ENCODE peak calls at places on chromosomes 5 and 9, in ten cellular contexts. One of them, this sample, is unnamed.

GRCh38 chr5:78361226-78361993 is 993 bp downstream of the SCAMP1 start:
- DNase-seq in HepG2: peak; percentile 51
- DNase-seq in right lobe of liver: peak; percentile 24
- DNase-seq in body of pancreas: peak; percentile 75
- DNase-seq in IMR-90: peak; percentile 78
- DNase-seq in uterus: peak; percentile 53
- DNase-seq in testis: peak; percentile 59
- DNase-seq in adrenal gland: peak; percentile 63
- DNase-seq in transverse colon: peak; percentile 53
- DNase-seq in A549: peak; percentile 68
- DNase-seq in this sample: peak; percentile 84

GRCh38 chr5:170143091-170143490 is 37.4 kb downstream of the FOXI1 start:
- DNase-seq in IMR-90: no peak
- DNase-seq in transverse colon: no peak
- DNase-seq in A549: no peak
- DNase-seq in adrenal gland: peak; percentile 20
- DNase-seq in uterus: no peak
- DNase-seq in testis: no peak
- DNase-seq in body of pancreas: no peak
- DNase-seq in right lobe of liver: no peak
- DNase-seq in HepG2: no peak
- DNase-seq in this sample: no peak

GRCh38 chr5:142685418-142686209 is at the start of gene FGF1:
- DNase-seq in adrenal gland: no peak
- DNase-seq in right lobe of liver: no peak
- DNase-seq in HepG2: no peak
- DNase-seq in transverse colon: no peak
- DNase-seq in A549: no peak
- DNase-seq in body of pancreas: no peak
- DNase-seq in testis: no peak
- DNase-seq in IMR-90: no peak
- DNase-seq in uterus: no peak
- DNase-seq in this sample: no peak

GRCh38 chr9:15220658-15221310 is 86.2 kb downstream of the TTC39B start:
- DNase-seq in adrenal gland: no peak
- DNase-seq in IMR-90: peak; percentile 46
- DNase-seq in HepG2: no peak
- DNase-seq in A549: no peak
- DNase-seq in testis: no peak
- DNase-seq in body of pancreas: no peak
- DNase-seq in transverse colon: no peak
- DNase-seq in uterus: no peak
- DNase-seq in right lobe of liver: no peak
- DNase-seq in this sample: no peak

GRCh38 chr9:133656211-133657119 is 20.3 kb downstream of the DBH start:
- DNase-seq in HepG2: no peak
- DNase-seq in right lobe of liver: no peak
- DNase-seq in IMR-90: no peak
- DNase-seq in A549: no peak
- DNase-seq in body of pancreas: no peak
- DNase-seq in testis: no peak
- DNase-seq in uterus: no peak
- DNase-seq in transverse colon: no peak
- DNase-seq in adrenal gland: no peak
- DNase-seq in this sample: no peak

GRCh38 chr5:36552626-36553393 is 53.6 kb upstream of the SLC1A3 start:
- DNase-seq in testis: no peak
- DNase-seq in HepG2: no peak
- DNase-seq in IMR-90: no peak
- DNase-seq in right lobe of liver: no peak
- DNase-seq in A549: peak; percentile 7
- DNase-seq in body of pancreas: no peak
- DNase-seq in transverse colon: no peak
- DNase-seq in uterus: no peak
- DNase-seq in adrenal gland: no peak
- DNase-seq in this sample: no peak

GRCh38 chr5:6732634-6733410 is 19.6 kb downstream of the TENT4A start:
- DNase-seq in HepG2: no peak
- DNase-seq in uterus: no peak
- DNase-seq in IMR-90: peak; percentile 79
- DNase-seq in body of pancreas: peak; percentile 30
- DNase-seq in adrenal gland: peak; percentile 34
- DNase-seq in right lobe of liver: no peak
- DNase-seq in A549: no peak
- DNase-seq in transverse colon: no peak
- DNase-seq in testis: peak; percentile 59
- DNase-seq in this sample: no peak

GRCh38 chr5:5804834-5805233 is 382.4 kb downstream of the ICE1 start:
- DNase-seq in transverse colon: no peak
- DNase-seq in A549: no peak
- DNase-seq in uterus: no peak
- DNase-seq in body of pancreas: no peak
- DNase-seq in right lobe of liver: no peak
- DNase-seq in testis: no peak
- DNase-seq in adrenal gland: no peak
- DNase-seq in IMR-90: no peak
- DNase-seq in HepG2: no peak
- DNase-seq in this sample: no peak

GRCh38 chr9:35771079-35771441 is 17.0 kb upstream of the MSMP start:
- DNase-seq in uterus: no peak
- DNase-seq in body of pancreas: peak; percentile 64
- DNase-seq in right lobe of liver: no peak
- DNase-seq in A549: no peak
- DNase-seq in IMR-90: no peak
- DNase-seq in testis: peak; percentile 60
- DNase-seq in transverse colon: no peak
- DNase-seq in adrenal gland: peak; percentile 44
- DNase-seq in HepG2: no peak
- DNase-seq in this sample: no peak

GRCh38 chr9:136081826-136082495 is 13.1 kb downstream of the NACC2 start:
- DNase-seq in body of pancreas: no peak
- DNase-seq in A549: no peak
- DNase-seq in testis: no peak
- DNase-seq in IMR-90: no peak
- DNase-seq in adrenal gland: no peak
- DNase-seq in right lobe of liver: no peak
- DNase-seq in HepG2: no peak
- DNase-seq in transverse colon: no peak
- DNase-seq in uterus: no peak
- DNase-seq in this sample: no peak

GRCh38 chr5:170632266-170632984 is 128.6 kb downstream of the KCNIP1 start:
- DNase-seq in uterus: peak; percentile 31
- DNase-seq in IMR-90: no peak
- DNase-seq in right lobe of liver: no peak
- DNase-seq in testis: peak; percentile 32
- DNase-seq in body of pancreas: no peak
- DNase-seq in A549: peak; percentile 36
- DNase-seq in adrenal gland: peak; percentile 9
- DNase-seq in HepG2: no peak
- DNase-seq in transverse colon: no peak
- DNase-seq in this sample: no peak

GRCh38 chr9:111825468-111826145 is 30.9 kb upstream of the SHOC1 start:
- DNase-seq in testis: no peak
- DNase-seq in right lobe of liver: no peak
- DNase-seq in HepG2: no peak
- DNase-seq in transverse colon: no peak
- DNase-seq in IMR-90: peak; percentile 50
- DNase-seq in body of pancreas: no peak
- DNase-seq in A549: no peak
- DNase-seq in adrenal gland: no peak
- DNase-seq in uterus: no peak
- DNase-seq in this sample: no peak

GRCh38 chr9:135038826-135039225 is 48.6 kb upstream of the OLFM1 start:
- DNase-seq in right lobe of liver: no peak
- DNase-seq in adrenal gland: no peak
- DNase-seq in uterus: no peak
- DNase-seq in testis: no peak
- DNase-seq in transverse colon: no peak
- DNase-seq in IMR-90: no peak
- DNase-seq in A549: no peak
- DNase-seq in HepG2: no peak
- DNase-seq in body of pancreas: no peak
- DNase-seq in this sample: no peak

GRCh38 chr5:159210306-159210722 is 961 bp upstream of the RNF145 start:
- DNase-seq in IMR-90: no peak
- DNase-seq in adrenal gland: no peak
- DNase-seq in testis: no peak
- DNase-seq in transverse colon: peak; percentile 12
- DNase-seq in A549: peak; percentile 80
- DNase-seq in right lobe of liver: no peak
- DNase-seq in body of pancreas: peak; percentile 4
- DNase-seq in uterus: no peak
- DNase-seq in HepG2: peak; percentile 53
- DNase-seq in this sample: peak; percentile 78

GRCh38 chr5:179410291-179411160 is 65.3 kb upstream of the ADAMTS2 start:
- DNase-seq in transverse colon: no peak
- DNase-seq in HepG2: no peak
- DNase-seq in IMR-90: no peak
- DNase-seq in testis: no peak
- DNase-seq in body of pancreas: no peak
- DNase-seq in A549: no peak
- DNase-seq in adrenal gland: no peak
- DNase-seq in uterus: no peak
- DNase-seq in right lobe of liver: no peak
- DNase-seq in this sample: no peak

GRCh38 chr9:8666060-8666459 is 866.5 kb upstream of the DMAC1 start:
- DNase-seq in transverse colon: no peak
- DNase-seq in HepG2: no peak
- DNase-seq in uterus: no peak
- DNase-seq in body of pancreas: no peak
- DNase-seq in A549: no peak
- DNase-seq in testis: no peak
- DNase-seq in adrenal gland: no peak
- DNase-seq in right lobe of liver: no peak
- DNase-seq in IMR-90: no peak
- DNase-seq in this sample: no peak

GRCh38 chr5:27814211-27814610 is 775.8 kb upstream of the CDH9 start:
- DNase-seq in transverse colon: no peak
- DNase-seq in adrenal gland: no peak
- DNase-seq in A549: no peak
- DNase-seq in right lobe of liver: no peak
- DNase-seq in uterus: no peak
- DNase-seq in testis: no peak
- DNase-seq in HepG2: no peak
- DNase-seq in IMR-90: no peak
- DNase-seq in body of pancreas: no peak
- DNase-seq in this sample: no peak

GRCh38 chr5:27821681-27822080 is 783.3 kb upstream of the CDH9 start:
- DNase-seq in uterus: no peak
- DNase-seq in A549: no peak
- DNase-seq in body of pancreas: no peak
- DNase-seq in IMR-90: no peak
- DNase-seq in adrenal gland: no peak
- DNase-seq in testis: no peak
- DNase-seq in transverse colon: no peak
- DNase-seq in HepG2: no peak
- DNase-seq in right lobe of liver: no peak
- DNase-seq in this sample: no peak

GRCh38 chr5:27815061-27815460 is 776.7 kb upstream of the CDH9 start:
- DNase-seq in transverse colon: no peak
- DNase-seq in adrenal gland: no peak
- DNase-seq in uterus: no peak
- DNase-seq in body of pancreas: no peak
- DNase-seq in A549: no peak
- DNase-seq in HepG2: no peak
- DNase-seq in right lobe of liver: no peak
- DNase-seq in testis: no peak
- DNase-seq in IMR-90: no peak
- DNase-seq in this sample: no peak

DNA sequence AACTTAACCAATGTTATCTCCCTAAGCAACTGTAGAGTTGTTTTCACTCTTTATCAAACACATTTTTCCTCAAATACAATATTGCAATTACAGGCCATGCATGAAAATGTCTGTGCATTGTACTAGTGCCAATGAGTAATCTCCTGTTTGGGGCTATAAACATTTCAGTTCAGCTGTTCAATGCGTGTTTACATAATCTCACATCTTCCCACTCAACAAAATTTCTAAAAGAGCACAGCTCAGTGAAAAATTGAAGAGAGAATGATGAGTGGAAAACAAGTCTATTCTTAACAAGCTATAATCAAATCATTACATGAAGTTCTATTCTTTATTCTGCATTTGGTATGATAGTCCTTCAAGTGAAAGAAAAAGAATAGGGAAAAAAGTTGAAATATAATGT is 780.5 kb upstream of the CDH9 start:
- DNase-seq in right lobe of liver: no peak
- DNase-seq in A549: no peak
- DNase-seq in IMR-90: no peak
- DNase-seq in HepG2: no peak
- DNase-seq in body of pancreas: no peak
- DNase-seq in adrenal gland: no peak
- DNase-seq in transverse colon: no peak
- DNase-seq in uterus: no peak
- DNase-seq in testis: no peak
- DNase-seq in this sample: no peak
- TF ChIP-seq CTCF in right lobe of liver: no peak
- TF ChIP-seq CTCF in A549: no peak
- TF ChIP-seq CTCF in IMR-90: no peak
- TF ChIP-seq CTCF in HepG2: no peak
- TF ChIP-seq CTCF in body of pancreas: no peak
- TF ChIP-seq CTCF in adrenal gland: no peak
- TF ChIP-seq CTCF in transverse colon: no peak
- TF ChIP-seq CTCF in uterus: no peak
- TF ChIP-seq CTCF in testis: no peak
- TF ChIP-seq CTCF in this sample: no peak

GRCh38 chr5:17224858-17225436 is 7.5 kb downstream of the BASP1 start:
- DNase-seq in right lobe of liver: no peak
- DNase-seq in IMR-90: peak; percentile 82
- DNase-seq in testis: no peak
- DNase-seq in adrenal gland: no peak
- DNase-seq in transverse colon: no peak
- DNase-seq in body of pancreas: no peak
- DNase-seq in HepG2: no peak
- DNase-seq in uterus: no peak
- DNase-seq in A549: no peak
- DNase-seq in this sample: peak; percentile 54
- H3K4me3 ChIP-seq in right lobe of liver: no peak overlapping the region
- H3K4me3 ChIP-seq in IMR-90: no peak overlapping the region
- H3K4me3 ChIP-seq in testis: no peak overlapping the region
- H3K4me3 ChIP-seq in adrenal gland: no peak overlapping the region
- H3K4me3 ChIP-seq in transverse colon: no peak overlapping the region
- H3K4me3 ChIP-seq in body of pancreas: no peak overlapping the region
- H3K4me3 ChIP-seq in HepG2: no peak overlapping the region
- H3K4me3 ChIP-seq in uterus: no peak overlapping the region
- H3K4me3 ChIP-seq in A549: no peak overlapping the region
- H3K4me3 ChIP-seq in this sample: no peak overlapping the region

GRCh38 chr9:19451240-19452087 is 42.7 kb downstream of the ACER2 start:
- DNase-seq in testis: no peak
- DNase-seq in body of pancreas: no peak
- DNase-seq in A549: no peak
- DNase-seq in adrenal gland: no peak
- DNase-seq in transverse colon: no peak
- DNase-seq in IMR-90: no peak
- DNase-seq in HepG2: no peak
- DNase-seq in right lobe of liver: no peak
- DNase-seq in uterus: no peak
- DNase-seq in this sample: no peak
- TF ChIP-seq POLR2A in testis: no peak
- TF ChIP-seq POLR2A in body of pancreas: no peak
- TF ChIP-seq POLR2A in A549: no peak
- TF ChIP-seq POLR2A in adrenal gland: no peak
- TF ChIP-seq POLR2A in transverse colon: no peak
- TF ChIP-seq POLR2A in IMR-90: no peak
- TF ChIP-seq POLR2A in HepG2: no peak
- TF ChIP-seq POLR2A in right lobe of liver: no peak
- TF ChIP-seq POLR2A in uterus: no peak
- TF ChIP-seq POLR2A in this sample: no peak

GRCh38 chr9:127763918-127764384 is 14.5 kb downstream of the SH2D3C start:
- DNase-seq in IMR-90: no peak
- DNase-seq in testis: peak; percentile 55
- DNase-seq in uterus: peak; percentile 60
- DNase-seq in A549: peak; percentile 58
- DNase-seq in transverse colon: peak; percentile 66
- DNase-seq in right lobe of liver: peak; percentile 55
- DNase-seq in HepG2: peak; percentile 32
- DNase-seq in adrenal gland: peak; percentile 55
- DNase-seq in body of pancreas: peak; percentile 61
- DNase-seq in this sample: peak; percentile 58
- TF ChIP-seq CTCF in IMR-90: peak; percentile 24
- TF ChIP-seq CTCF in testis: peak; percentile 38
- TF ChIP-seq CTCF in uterus: no peak
- TF ChIP-seq CTCF in A549: no peak
- TF ChIP-seq CTCF in transverse colon: peak; percentile 49
- TF ChIP-seq CTCF in right lobe of liver: peak; percentile 41
- TF ChIP-seq CTCF in HepG2: peak; percentile 70
- TF ChIP-seq CTCF in adrenal gland: peak; percentile 28
- TF ChIP-seq CTCF in body of pancreas: peak; percentile 38
- TF ChIP-seq CTCF in this sample: peak; percentile 37